ENCODE peak calls at places on chromosomes 1 and 21, in five cellular contexts. K, Y, Z, R and C are unnamed samples.

GRCh38 chr1:24948072-24948827 is 18.2 kb upstream of the RUNX3 start:
- DNase-seq in K (no peak), Y (no peak), Z (no peak), R (no peak), C (no peak)

GRCh38 chr1:33928256-33928655 is 64.4 kb downstream of the HMGB4 start:
- DNase-seq in K (no peak), Y (no peak), Z (no peak), R (no peak), C (no peak)

GRCh38 chr1:59193443-59194093 is 103.3 kb upstream of the FGGY start:
- DNase-seq in K (no peak), Y (no peak), Z (no peak), R (no peak), C (no peak)

GRCh38 chr1:89365206-89365605 is 1.3 kb downstream of the GBP6 start:
- DNase-seq in K (peak; percentile 14), Y (no peak), Z (no peak), R (no peak), C (no peak)

GRCh38 chr1:9996624-9997582 is at the start of gene RBP7:
- DNase-seq in K (peak; percentile 75), Y (no peak), Z (peak; percentile 27), R (peak; percentile 56), C (no peak)

GRCh38 chr21:44436958-44437357 is 18.4 kb upstream of the LRRC3 start:
- DNase-seq in K (no peak), Y (no peak), Z (no peak), R (no peak), C (no peak)

GRCh38 chr1:187129132-187129531 is 300.4 kb downstream of the PLA2G4A start:
- DNase-seq in K (no peak), Y (no peak), Z (no peak), R (no peak), C (no peak)

GRCh38 chr1:244214009-244214967 is 163.2 kb downstream of the ZBTB18 start:
- DNase-seq in K (peak; percentile 55), Y (peak; percentile 79), Z (peak; percentile 57), R (peak; percentile 35), C (peak; percentile 98)

GRCh38 chr1:109667452-109668122 is at the start of gene GSTM2:
- DNase-seq in K (peak; percentile 96), Y (no peak), Z (no peak), R (peak; percentile 95), C (peak; percentile 85)

GRCh38 chr1:24754229-24754628 is 9.0 kb downstream of the CLIC4 start:
- DNase-seq in K (no peak), Y (no peak), Z (no peak), R (no peak), C (peak; percentile 85)

GRCh38 chr1:160618763-160619274 is 28.0 kb downstream of the SLAMF1 start:
- DNase-seq in K (peak; percentile 37), Y (peak; percentile 23), Z (peak; percentile 31), R (no peak), C (no peak)

GRCh38 chr1:45968941-45969666 is 163.3 kb downstream of the PIK3R3 start:
- DNase-seq in K (no peak), Y (no peak), Z (no peak), R (no peak), C (no peak)

GRCh38 chr1:201916649-201917249 is 28.1 kb downstream of the SHISA4 start:
- DNase-seq in K (peak; percentile 84), Y (no peak), Z (peak; percentile 67), R (no peak), C (peak; percentile 97)

GRCh38 chr21:45507888-45508508 is 34.2 kb downstream of the SLC19A1 start:
- DNase-seq in K (no peak), Y (no peak), Z (no peak), R (no peak), C (no peak)

GRCh38 chr1:47948126-47948525 is 49.1 kb downstream of the TRABD2B start:
- DNase-seq in K (no peak), Y (no peak), Z (no peak), R (no peak), C (no peak)

GRCh38 chr1:198449727-198450433 is 90.6 kb downstream of the ATP6V1G3 start:
- DNase-seq in K (no peak), Y (no peak), Z (no peak), R (no peak), C (peak; percentile 86)

GRCh38 chr1:235586413-235586812 is 63.2 kb downstream of the GNG4 start:
- DNase-seq in K (no peak), Y (no peak), Z (no peak), R (peak; percentile 52), C (no peak)

GRCh38 chr21:41322496-41323382 is 6.1 kb downstream of the FAM3B start:
- DNase-seq in K (no peak), Y (no peak), Z (no peak), R (no peak), C (no peak)
- TF ChIP-seq MAX in K (no peak), Y (no peak), Z (no peak), R (no peak), C (no peak)

GRCh38 chr1:227774051-227774720 is 39.0 kb downstream of the SNAP47 start:
- DNase-seq in K (no peak), Y (no peak), Z (no peak), R (no peak), C (no peak)

GRCh38 chr1:227771771-227772170 is 36.5 kb downstream of the SNAP47 start:
- DNase-seq in K (no peak), Y (no peak), Z (no peak), R (no peak), C (no peak)

GRCh38 chr1:227771326-227771725 is 36.1 kb downstream of the SNAP47 start:
- DNase-seq in K (no peak), Y (no peak), Z (no peak), R (no peak), C (no peak)

GRCh38 chr1:227774721-227775665 is 39.8 kb downstream of the SNAP47 start:
- DNase-seq in K (no peak), Y (no peak), Z (no peak), R (no peak), C (no peak)

DNA sequence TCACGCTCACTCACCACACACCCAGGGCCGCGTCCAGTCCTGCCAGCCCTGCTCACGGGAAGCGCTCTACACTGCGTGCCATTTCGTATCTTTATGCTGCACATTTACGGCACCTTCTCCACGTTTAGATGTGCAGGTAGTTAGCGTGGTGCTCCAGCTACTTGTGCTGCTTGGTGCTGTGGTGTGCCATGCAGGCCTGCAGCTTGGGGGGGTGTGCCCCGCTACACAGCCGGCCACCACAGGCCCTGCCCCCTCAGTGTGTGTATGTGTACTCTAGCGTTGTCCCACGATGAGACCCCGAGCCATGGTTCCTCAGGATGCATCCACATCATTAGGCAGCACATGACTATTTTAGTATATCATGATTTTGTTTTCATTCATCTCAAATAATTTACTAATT is 38.3 kb downstream of the SNAP47 start:
- DNase-seq in K (no peak), Y (no peak), Z (no peak), R (no peak), C (no peak)
- TF ChIP-seq MAX in K (no peak), Y (no peak), Z (no peak), R (no peak), C (no peak)

GRCh38 chr1:92495392-92496066 is 8.8 kb upstream of the GFI1 start:
- DNase-seq in K (no peak), Y (no peak), Z (no peak), R (no peak), C (no peak)
- TF ChIP-seq MAX in K (no peak), Y (no peak), Z (no peak), R (no peak), C (no peak)

GRCh38 chr1:98049370-98050115 is 128.7 kb upstream of the DPYD start:
- DNase-seq in K (peak; percentile 51), Y (no peak), Z (no peak), R (peak; percentile 36), C (peak; percentile 30)
- TF ChIP-seq MAX in K (peak; percentile 57), Y (no peak), Z (no peak), R (peak; percentile 23), C (no peak)

DNA sequence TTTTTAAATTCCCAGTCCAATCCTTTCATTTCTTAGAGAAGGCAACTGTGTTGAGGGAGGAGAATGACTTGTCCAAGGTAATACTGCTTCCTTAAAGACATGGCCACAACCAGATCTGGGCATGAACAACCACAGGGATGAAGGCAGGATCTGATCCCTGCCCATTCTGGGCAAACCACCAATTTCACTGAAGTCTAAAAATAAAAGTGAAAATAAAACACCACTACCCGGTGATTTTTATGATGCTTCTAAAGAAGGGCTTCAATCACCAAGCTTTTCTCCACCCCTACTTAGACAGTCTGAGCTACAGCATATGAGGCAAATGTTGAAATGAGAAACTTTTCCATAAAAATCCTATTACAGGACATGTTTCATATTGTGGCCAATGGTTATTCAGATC is 133.0 kb downstream of the PTPN14 start:
- DNase-seq in K (no peak), Y (no peak), Z (no peak), R (no peak), C (no peak)
- TF ChIP-seq MAX in K (no peak), Y (no peak), Z (no peak), R (no peak), C (no peak)

GRCh38 chr1:32303997-32304622 is 12.2 kb downstream of the HDAC1 start:
- DNase-seq in K (no peak), Y (no peak), Z (no peak), R (no peak), C (no peak)
- TF ChIP-seq MAX in K (no peak), Y (no peak), Z (no peak), R (no peak), C (no peak)

GRCh38 chr1:92587445-92587844 is 100.7 kb upstream of the GFI1 start:
- DNase-seq in K (no peak), Y (no peak), Z (no peak), R (no peak), C (no peak)

GRCh38 chr1:92583821-92584760 is 97.4 kb upstream of the GFI1 start:
- DNase-seq in K (no peak), Y (no peak), Z (no peak), R (no peak), C (peak; percentile 73)

GRCh38 chr1:92585831-92586230 is 99.1 kb upstream of the GFI1 start:
- DNase-seq in K (no peak), Y (no peak), Z (no peak), R (no peak), C (no peak)
- TF ChIP-seq MAX in K (no peak), Y (no peak), Z (no peak), R (no peak), C (no peak)

GRCh38 chr21:25927195-25927880 is 192.6 kb downstream of the GABPA start:
- DNase-seq in K (no peak), Y (no peak), Z (no peak), R (no peak), C (no peak)

GRCh38 chr21:25929859-25930520 is 195.2 kb downstream of the GABPA start:
- DNase-seq in K (no peak), Y (no peak), Z (no peak), R (no peak), C (no peak)

GRCh38 chr21:25925064-25925463 is 190.3 kb downstream of the GABPA start:
- DNase-seq in K (no peak), Y (no peak), Z (no peak), R (no peak), C (no peak)

GRCh38 chr21:25931791-25932190 is 197.0 kb downstream of the GABPA start:
- DNase-seq in K (no peak), Y (no peak), Z (no peak), R (no peak), C (no peak)

DNA sequence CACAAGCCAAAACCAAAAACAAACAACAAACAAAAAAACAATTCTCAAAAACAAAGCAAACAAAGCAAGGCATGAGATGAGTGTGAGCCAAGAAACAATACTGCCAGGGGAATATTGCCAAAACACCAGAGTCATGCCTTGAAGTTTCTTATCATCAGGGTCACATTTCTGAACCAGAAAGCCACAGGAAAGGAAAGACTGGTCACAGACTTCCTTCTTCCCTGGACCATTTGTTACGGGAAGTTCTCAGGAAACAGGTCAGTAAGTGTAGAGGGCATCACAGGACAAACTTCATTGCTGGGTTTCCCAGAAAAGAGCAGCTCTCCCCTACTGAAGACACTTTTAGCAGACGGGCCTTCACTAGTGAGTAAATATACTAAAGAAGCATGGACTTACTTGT is 191.2 kb downstream of the GABPA start:
- DNase-seq in K (no peak), Y (no peak), Z (no peak), R (no peak), C (peak; percentile 97)
- TF ChIP-seq MAX in K (no peak), Y (no peak), Z (no peak), R (no peak), C (no peak)